ENCODE peak calls at places on chromosome 10, in five cellular contexts. One of them, this sample, is unnamed.

GRCh38 chr10:75283150-75284096 is 47.7 kb upstream of the COMTD1 start:
- DNase-seq in cardiac muscle cell: peak; percentile 52
- DNase-seq in A549: no peak
- DNase-seq in heart right ventricle: no peak
- DNase-seq in mammary epithelial cell: peak; percentile 14
- DNase-seq in this sample: peak; percentile 79

GRCh38 chr10:31280972-31281371 is 38.0 kb upstream of the ZEB1 start:
- DNase-seq in cardiac muscle cell: no peak
- DNase-seq in A549: no peak
- DNase-seq in mammary epithelial cell: no peak
- DNase-seq in heart right ventricle: no peak
- DNase-seq in this sample: no peak

GRCh38 chr10:3542185-3542611 is 242.8 kb downstream of the KLF6 start:
- DNase-seq in cardiac muscle cell: peak; percentile 59
- DNase-seq in heart right ventricle: no peak
- DNase-seq in A549: peak; percentile 19
- DNase-seq in mammary epithelial cell: peak; percentile 65
- DNase-seq in this sample: no peak

GRCh38 chr10:129501652-129502436 is 34.8 kb downstream of the MGMT start:
- DNase-seq in heart right ventricle: no peak
- DNase-seq in cardiac muscle cell: no peak
- DNase-seq in A549: no peak
- DNase-seq in mammary epithelial cell: no peak
- DNase-seq in this sample: no peak

GRCh38 chr10:130045091-130045652 is 65.5 kb downstream of the C10orf143 start:
- DNase-seq in heart right ventricle: no peak
- DNase-seq in mammary epithelial cell: no peak
- DNase-seq in A549: peak; percentile 44
- DNase-seq in cardiac muscle cell: peak; percentile 4
- DNase-seq in this sample: no peak

GRCh38 chr10:26696786-26697162 is 727 bp upstream of the PDSS1 start:
- DNase-seq in cardiac muscle cell: peak; percentile 78
- DNase-seq in mammary epithelial cell: peak; percentile 69
- DNase-seq in heart right ventricle: no peak
- DNase-seq in A549: no peak
- DNase-seq in this sample: no peak

GRCh38 chr10:73589538-73590126 is 1.5 kb downstream of the USP54 start:
- DNase-seq in mammary epithelial cell: peak; percentile 57
- DNase-seq in heart right ventricle: no peak
- DNase-seq in A549: no peak
- DNase-seq in cardiac muscle cell: peak; percentile 49
- DNase-seq in this sample: no peak

GRCh38 chr10:24950439-24950838 is 2.0 kb downstream of the PRTFDC1 start:
- DNase-seq in heart right ventricle: no peak
- DNase-seq in mammary epithelial cell: no peak
- DNase-seq in A549: no peak
- DNase-seq in cardiac muscle cell: no peak
- DNase-seq in this sample: no peak

GRCh38 chr10:67607472-67607871 is 88.5 kb downstream of the CTNNA3 start:
- DNase-seq in cardiac muscle cell: peak; percentile 13
- DNase-seq in A549: peak; percentile 45
- DNase-seq in heart right ventricle: no peak
- DNase-seq in mammary epithelial cell: peak; percentile 46
- DNase-seq in this sample: no peak

GRCh38 chr10:94097656-94098055 is 103.9 kb downstream of the PLCE1 start:
- DNase-seq in A549: no peak
- DNase-seq in heart right ventricle: no peak
- DNase-seq in cardiac muscle cell: no peak
- DNase-seq in mammary epithelial cell: no peak
- DNase-seq in this sample: no peak

GRCh38 chr10:14407567-14407966 is 76.8 kb upstream of the FRMD4A start:
- DNase-seq in A549: no peak
- DNase-seq in mammary epithelial cell: no peak
- DNase-seq in heart right ventricle: no peak
- DNase-seq in cardiac muscle cell: no peak
- DNase-seq in this sample: no peak

GRCh38 chr10:14405076-14406065 is 74.6 kb upstream of the FRMD4A start:
- DNase-seq in mammary epithelial cell: peak; percentile 69
- DNase-seq in heart right ventricle: no peak
- DNase-seq in A549: peak; percentile 24
- DNase-seq in cardiac muscle cell: peak; percentile 92
- DNase-seq in this sample: no peak

GRCh38 chr10:14403359-14403758 is 72.6 kb upstream of the FRMD4A start:
- DNase-seq in heart right ventricle: no peak
- DNase-seq in mammary epithelial cell: no peak
- DNase-seq in cardiac muscle cell: no peak
- DNase-seq in A549: no peak
- DNase-seq in this sample: no peak

GRCh38 chr10:14408139-14408538 is 77.4 kb upstream of the FRMD4A start:
- DNase-seq in A549: no peak
- DNase-seq in mammary epithelial cell: no peak
- DNase-seq in heart right ventricle: no peak
- DNase-seq in cardiac muscle cell: no peak
- DNase-seq in this sample: no peak

GRCh38 chr10:14403846-14404623 is 73.3 kb upstream of the FRMD4A start:
- DNase-seq in cardiac muscle cell: no peak
- DNase-seq in A549: no peak
- DNase-seq in mammary epithelial cell: no peak
- DNase-seq in heart right ventricle: no peak
- DNase-seq in this sample: no peak
- H3K27ac ChIP-seq in cardiac muscle cell: no peak overlapping the region
- H3K27ac ChIP-seq in A549: no peak overlapping the region
- H3K27ac ChIP-seq in mammary epithelial cell: no peak overlapping the region
- H3K27ac ChIP-seq in heart right ventricle: no peak overlapping the region
- H3K27ac ChIP-seq in this sample: no peak overlapping the region

DNA sequence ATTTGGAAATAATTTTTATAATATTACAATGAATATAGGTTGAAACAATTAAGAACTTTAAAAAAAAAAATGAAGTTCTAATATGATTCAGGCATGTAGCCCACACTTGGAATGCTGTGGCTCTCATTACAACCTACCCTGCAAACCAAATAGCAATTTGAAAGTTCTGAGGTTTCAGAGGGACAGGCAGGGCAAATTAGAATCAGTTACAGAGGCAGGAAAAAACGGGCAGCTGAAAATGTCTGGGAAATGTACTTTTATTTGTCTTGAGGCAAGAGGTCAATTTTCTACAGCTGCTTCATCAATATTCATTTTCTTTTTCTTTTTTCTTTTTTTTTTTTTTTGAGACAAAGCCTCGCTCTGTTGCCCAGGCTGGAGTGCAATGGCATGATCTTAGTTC is 95.3 kb downstream of the PIP4K2A start:
- DNase-seq in mammary epithelial cell: no peak
- DNase-seq in heart right ventricle: no peak
- DNase-seq in A549: no peak
- DNase-seq in cardiac muscle cell: peak; percentile 15
- DNase-seq in this sample: no peak
- H3K4me1 ChIP-seq in mammary epithelial cell: peaks cover 37% of the 10 kb centered on the region
- H3K4me1 ChIP-seq in heart right ventricle: peaks cover 67% of the 10 kb centered on the region
- H3K4me1 ChIP-seq in A549: peaks cover 75% of the 10 kb centered on the region
- H3K4me1 ChIP-seq in cardiac muscle cell: peaks cover 53% of the 10 kb centered on the region
- H3K4me1 ChIP-seq in this sample: peaks cover 23% of the 10 kb centered on the region

GRCh38 chr10:78688945-78689935 is 379.5 kb upstream of the ZMIZ1 start:
- DNase-seq in mammary epithelial cell: no peak
- DNase-seq in heart right ventricle: peak; percentile 12
- DNase-seq in cardiac muscle cell: peak; percentile 32
- DNase-seq in A549: no peak
- DNase-seq in this sample: peak; percentile 75
- H3K27ac ChIP-seq in mammary epithelial cell: no peak overlapping the region
- H3K27ac ChIP-seq in heart right ventricle: no peak overlapping the region
- H3K27ac ChIP-seq in cardiac muscle cell: no peak overlapping the region
- H3K27ac ChIP-seq in A549: no peak overlapping the region
- H3K27ac ChIP-seq in this sample: no peak overlapping the region

GRCh38 chr10:62019685-62020361 is 118.3 kb downstream of the ARID5B start:
- DNase-seq in A549: no peak
- DNase-seq in cardiac muscle cell: no peak
- DNase-seq in mammary epithelial cell: no peak
- DNase-seq in heart right ventricle: no peak
- DNase-seq in this sample: no peak
- H3K4me1 ChIP-seq in A549: no peaks in the 10 kb centered on the region
- H3K4me1 ChIP-seq in cardiac muscle cell: peaks cover 11% of the 10 kb centered on the region
- H3K4me1 ChIP-seq in mammary epithelial cell: peaks cover 21% of the 10 kb centered on the region
- H3K4me1 ChIP-seq in heart right ventricle: peaks cover 49% of the 10 kb centered on the region
- H3K4me1 ChIP-seq in this sample: peaks cover 7% of the 10 kb centered on the region

DNA sequence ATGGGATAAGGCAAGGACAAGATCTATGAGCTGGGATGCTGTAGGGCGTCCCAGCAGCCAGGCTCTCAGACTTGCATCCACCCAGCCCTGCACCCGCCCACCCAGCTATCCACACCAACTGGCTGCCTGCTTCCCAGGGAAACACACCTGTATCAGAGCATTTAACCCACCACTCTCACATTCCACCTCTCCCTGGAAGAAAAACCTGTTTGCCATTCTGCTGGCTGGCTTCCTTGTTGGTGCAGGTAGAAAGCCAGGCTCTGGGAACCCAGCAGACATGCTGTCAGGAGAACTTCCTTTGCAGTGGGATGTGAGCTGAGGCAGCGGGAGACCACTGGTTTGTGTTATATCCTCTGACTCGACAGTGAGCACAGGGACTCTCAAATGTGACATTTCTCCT is 67.0 kb downstream of the FAM241B start:
- DNase-seq in heart right ventricle: no peak
- DNase-seq in A549: no peak
- DNase-seq in mammary epithelial cell: no peak
- DNase-seq in cardiac muscle cell: no peak
- DNase-seq in this sample: no peak
- H3K27ac ChIP-seq in heart right ventricle: no peak overlapping the region
- H3K27ac ChIP-seq in A549: no peak overlapping the region
- H3K27ac ChIP-seq in mammary epithelial cell: no peak overlapping the region
- H3K27ac ChIP-seq in cardiac muscle cell: no peak overlapping the region
- H3K27ac ChIP-seq in this sample: no peak overlapping the region